ENCODE peak calls at places on chromosomes 2 and 18, in nine cellular contexts. One of them, this sample, is unnamed.

GRCh38 chr2:5970347-5970746 is 278.2 kb downstream of the SOX11 start:
- DNase-seq in left lung: no peak
- DNase-seq in endodermal cell: no peak
- DNase-seq in A549: no peak
- DNase-seq in right lobe of liver: no peak
- DNase-seq in kidney: no peak
- DNase-seq in fibroblast of lung: no peak
- DNase-seq in heart right ventricle: no peak
- DNase-seq in H9: no peak
- DNase-seq in this sample: no peak

GRCh38 chr2:118763797-118764196 is 83.7 kb downstream of the EN1 start:
- DNase-seq in H9: peak
- DNase-seq in A549: peak
- DNase-seq in endodermal cell: peak
- DNase-seq in heart right ventricle: no peak
- DNase-seq in kidney: no peak
- DNase-seq in left lung: no peak
- DNase-seq in right lobe of liver: no peak
- DNase-seq in fibroblast of lung: peak
- DNase-seq in this sample: no peak

GRCh38 chr18:41073372-41073954 is 881.6 kb upstream of the PIK3C3 start:
- DNase-seq in A549: no peak
- DNase-seq in right lobe of liver: no peak
- DNase-seq in H9: no peak
- DNase-seq in fibroblast of lung: peak
- DNase-seq in heart right ventricle: no peak
- DNase-seq in left lung: no peak
- DNase-seq in endodermal cell: no peak
- DNase-seq in kidney: no peak
- DNase-seq in this sample: no peak

GRCh38 chr18:65938592-65939372 is 188.0 kb downstream of the CDH7 start:
- DNase-seq in A549: peak
- DNase-seq in heart right ventricle: no peak
- DNase-seq in left lung: no peak
- DNase-seq in kidney: no peak
- DNase-seq in fibroblast of lung: peak
- DNase-seq in right lobe of liver: no peak
- DNase-seq in H9: peak
- DNase-seq in endodermal cell: peak
- DNase-seq in this sample: no peak

GRCh38 chr18:68542818-68543217 is 172.1 kb downstream of the TMX3 start:
- DNase-seq in heart right ventricle: no peak
- DNase-seq in endodermal cell: no peak
- DNase-seq in fibroblast of lung: no peak
- DNase-seq in H9: no peak
- DNase-seq in left lung: no peak
- DNase-seq in A549: no peak
- DNase-seq in right lobe of liver: no peak
- DNase-seq in kidney: no peak
- DNase-seq in this sample: no peak

GRCh38 chr2:6919912-6920905 is 3.0 kb downstream of the RNF144A start:
- DNase-seq in heart right ventricle: no peak
- DNase-seq in kidney: no peak
- DNase-seq in H9: no peak
- DNase-seq in right lobe of liver: no peak
- DNase-seq in fibroblast of lung: no peak
- DNase-seq in left lung: no peak
- DNase-seq in endodermal cell: no peak
- DNase-seq in A549: no peak
- DNase-seq in this sample: no peak

GRCh38 chr2:127589358-127589757 is 53.9 kb downstream of the MYO7B start:
- DNase-seq in heart right ventricle: no peak
- DNase-seq in right lobe of liver: peak
- DNase-seq in kidney: no peak
- DNase-seq in H9: no peak
- DNase-seq in endodermal cell: peak
- DNase-seq in A549: no peak
- DNase-seq in fibroblast of lung: no peak
- DNase-seq in left lung: no peak
- DNase-seq in this sample: no peak

GRCh38 chr2:61354486-61355197 is 116.2 kb downstream of the USP34 start:
- DNase-seq in A549: no peak
- DNase-seq in left lung: no peak
- DNase-seq in endodermal cell: no peak
- DNase-seq in heart right ventricle: no peak
- DNase-seq in kidney: no peak
- DNase-seq in right lobe of liver: no peak
- DNase-seq in fibroblast of lung: no peak
- DNase-seq in H9: no peak
- DNase-seq in this sample: no peak

GRCh38 chr2:149470046-149470445 is 117.5 kb downstream of the MMADHC start:
- DNase-seq in kidney: no peak
- DNase-seq in left lung: no peak
- DNase-seq in right lobe of liver: no peak
- DNase-seq in A549: no peak
- DNase-seq in endodermal cell: no peak
- DNase-seq in fibroblast of lung: no peak
- DNase-seq in H9: no peak
- DNase-seq in heart right ventricle: no peak
- DNase-seq in this sample: no peak

GRCh38 chr2:156237558-156237957 is 95.0 kb downstream of the NR4A2 start:
- DNase-seq in right lobe of liver: no peak
- DNase-seq in endodermal cell: no peak
- DNase-seq in H9: no peak
- DNase-seq in fibroblast of lung: no peak
- DNase-seq in left lung: no peak
- DNase-seq in heart right ventricle: no peak
- DNase-seq in A549: no peak
- DNase-seq in kidney: no peak
- DNase-seq in this sample: no peak

GRCh38 chr18:36867056-36867455 is 38.1 kb downstream of the KIAA1328 start:
- DNase-seq in endodermal cell: no peak
- DNase-seq in H9: no peak
- DNase-seq in heart right ventricle: no peak
- DNase-seq in kidney: no peak
- DNase-seq in left lung: no peak
- DNase-seq in A549: no peak
- DNase-seq in fibroblast of lung: no peak
- DNase-seq in right lobe of liver: no peak
- DNase-seq in this sample: no peak

GRCh38 chr2:6975988-6976387 is 58.8 kb downstream of the RNF144A start:
- DNase-seq in endodermal cell: peak
- DNase-seq in H9: no peak
- DNase-seq in A549: peak
- DNase-seq in fibroblast of lung: no peak
- DNase-seq in kidney: no peak
- DNase-seq in heart right ventricle: no peak
- DNase-seq in left lung: no peak
- DNase-seq in right lobe of liver: no peak
- DNase-seq in this sample: no peak

GRCh38 chr18:36207326-36207725 is 20.0 kb downstream of the MOCOS start:
- DNase-seq in heart right ventricle: no peak
- DNase-seq in H9: no peak
- DNase-seq in fibroblast of lung: no peak
- DNase-seq in endodermal cell: no peak
- DNase-seq in right lobe of liver: no peak
- DNase-seq in kidney: no peak
- DNase-seq in left lung: no peak
- DNase-seq in A549: no peak
- DNase-seq in this sample: no peak

GRCh38 chr18:57771183-57771582 is 31.9 kb downstream of the ATP8B1 start:
- DNase-seq in endodermal cell: no peak
- DNase-seq in kidney: no peak
- DNase-seq in H9: no peak
- DNase-seq in heart right ventricle: no peak
- DNase-seq in left lung: no peak
- DNase-seq in fibroblast of lung: no peak
- DNase-seq in right lobe of liver: no peak
- DNase-seq in A549: peak
- DNase-seq in this sample: no peak

GRCh38 chr2:14936436-14936835 is 303.9 kb downstream of the LRATD1 start:
- DNase-seq in left lung: no peak
- DNase-seq in heart right ventricle: no peak
- DNase-seq in H9: no peak
- DNase-seq in A549: no peak
- DNase-seq in right lobe of liver: no peak
- DNase-seq in fibroblast of lung: no peak
- DNase-seq in kidney: no peak
- DNase-seq in endodermal cell: peak
- DNase-seq in this sample: no peak

GRCh38 chr2:219496247-219496646 is 2.4 kb upstream of the GMPPA start:
- DNase-seq in endodermal cell: no peak
- DNase-seq in kidney: no peak
- DNase-seq in A549: no peak
- DNase-seq in H9: no peak
- DNase-seq in heart right ventricle: no peak
- DNase-seq in right lobe of liver: no peak
- DNase-seq in left lung: no peak
- DNase-seq in fibroblast of lung: no peak
- DNase-seq in this sample: no peak

GRCh38 chr2:9708683-9709538 is 78.1 kb upstream of the YWHAQ start:
- DNase-seq in left lung: no peak
- DNase-seq in heart right ventricle: no peak
- DNase-seq in kidney: no peak
- DNase-seq in fibroblast of lung: no peak
- DNase-seq in H9: no peak
- DNase-seq in right lobe of liver: no peak
- DNase-seq in A549: no peak
- DNase-seq in endodermal cell: no peak
- DNase-seq in this sample: no peak

GRCh38 chr2:15184491-15184890 is 376.6 kb downstream of the NBAS start:
- DNase-seq in heart right ventricle: no peak
- DNase-seq in H9: no peak
- DNase-seq in A549: no peak
- DNase-seq in right lobe of liver: no peak
- DNase-seq in kidney: no peak
- DNase-seq in fibroblast of lung: no peak
- DNase-seq in endodermal cell: peak
- DNase-seq in left lung: no peak
- DNase-seq in this sample: no peak

GRCh38 chr2:27182346-27182745 is 29.5 kb upstream of the ATRAID start:
- DNase-seq in heart right ventricle: no peak
- DNase-seq in left lung: no peak
- DNase-seq in right lobe of liver: no peak
- DNase-seq in A549: no peak
- DNase-seq in endodermal cell: no peak
- DNase-seq in fibroblast of lung: peak
- DNase-seq in kidney: no peak
- DNase-seq in H9: no peak
- DNase-seq in this sample: no peak

GRCh38 chr18:14961991-14962390 is 214.0 kb downstream of the ANKRD30B start:
- DNase-seq in heart right ventricle: no peak
- DNase-seq in right lobe of liver: no peak
- DNase-seq in left lung: no peak
- DNase-seq in fibroblast of lung: no peak
- DNase-seq in endodermal cell: no peak
- DNase-seq in H9: no peak
- DNase-seq in A549: no peak
- DNase-seq in kidney: no peak
- DNase-seq in this sample: no peak

GRCh38 chr2:232876071-232876977 is 6.3 kb downstream of the SNORC start:
- DNase-seq in kidney: peak
- DNase-seq in fibroblast of lung: no peak
- DNase-seq in left lung: no peak
- DNase-seq in endodermal cell: peak
- DNase-seq in A549: peak
- DNase-seq in H9: no peak
- DNase-seq in heart right ventricle: no peak
- DNase-seq in right lobe of liver: peak
- DNase-seq in this sample: peak
- TF ChIP-seq CTCF in kidney: no peak
- TF ChIP-seq CTCF in fibroblast of lung: no peak
- TF ChIP-seq CTCF in left lung: no peak
- TF ChIP-seq CTCF in endodermal cell: peak
- TF ChIP-seq CTCF in A549: peak
- TF ChIP-seq CTCF in H9: peak
- TF ChIP-seq CTCF in heart right ventricle: no peak
- TF ChIP-seq CTCF in right lobe of liver: no peak
- TF ChIP-seq CTCF in this sample: no peak

DNA sequence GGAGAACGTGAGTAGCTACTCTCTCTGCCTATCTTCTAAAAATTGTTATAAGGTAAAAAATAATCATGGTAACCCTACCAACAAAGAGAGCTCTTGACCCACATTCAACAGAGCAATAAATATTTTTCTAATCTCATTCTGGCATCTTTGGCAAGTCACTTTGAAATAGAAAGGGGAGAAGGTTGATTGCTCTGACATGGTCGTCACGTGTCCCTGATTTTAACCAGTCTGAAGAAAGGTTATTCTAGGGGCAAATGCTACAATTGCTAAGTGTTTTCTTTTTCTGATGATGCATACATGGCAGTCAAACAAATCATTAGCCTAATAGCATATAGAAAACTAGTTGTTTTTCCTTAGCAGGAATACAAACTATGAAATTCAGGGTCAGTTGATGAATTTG is 153.4 kb upstream of the MAP3K20 start:
- DNase-seq in kidney: no peak
- DNase-seq in endodermal cell: no peak
- DNase-seq in right lobe of liver: no peak
- DNase-seq in left lung: no peak
- DNase-seq in A549: no peak
- DNase-seq in H9: no peak
- DNase-seq in fibroblast of lung: no peak
- DNase-seq in heart right ventricle: no peak
- DNase-seq in this sample: no peak
- H3K27ac ChIP-seq in kidney: no peak
- H3K27ac ChIP-seq in endodermal cell: no peak
- H3K27ac ChIP-seq in right lobe of liver: no peak
- H3K27ac ChIP-seq in left lung: no peak
- H3K27ac ChIP-seq in A549: no peak
- H3K27ac ChIP-seq in H9: no peak
- H3K27ac ChIP-seq in fibroblast of lung: no peak
- H3K27ac ChIP-seq in heart right ventricle: no peak
- H3K27ac ChIP-seq in this sample: no peak

GRCh38 chr18:2881490-2882195 is 34.8 kb downstream of the EMILIN2 start:
- DNase-seq in H9: no peak
- DNase-seq in right lobe of liver: no peak
- DNase-seq in kidney: peak
- DNase-seq in heart right ventricle: no peak
- DNase-seq in left lung: no peak
- DNase-seq in endodermal cell: no peak
- DNase-seq in A549: no peak
- DNase-seq in fibroblast of lung: peak
- DNase-seq in this sample: no peak
- TF ChIP-seq CTCF in H9: no peak
- TF ChIP-seq CTCF in right lobe of liver: no peak
- TF ChIP-seq CTCF in kidney: no peak
- TF ChIP-seq CTCF in heart right ventricle: no peak
- TF ChIP-seq CTCF in left lung: no peak
- TF ChIP-seq CTCF in endodermal cell: no peak
- TF ChIP-seq CTCF in A549: no peak
- TF ChIP-seq CTCF in fibroblast of lung: no peak
- TF ChIP-seq CTCF in this sample: no peak

DNA sequence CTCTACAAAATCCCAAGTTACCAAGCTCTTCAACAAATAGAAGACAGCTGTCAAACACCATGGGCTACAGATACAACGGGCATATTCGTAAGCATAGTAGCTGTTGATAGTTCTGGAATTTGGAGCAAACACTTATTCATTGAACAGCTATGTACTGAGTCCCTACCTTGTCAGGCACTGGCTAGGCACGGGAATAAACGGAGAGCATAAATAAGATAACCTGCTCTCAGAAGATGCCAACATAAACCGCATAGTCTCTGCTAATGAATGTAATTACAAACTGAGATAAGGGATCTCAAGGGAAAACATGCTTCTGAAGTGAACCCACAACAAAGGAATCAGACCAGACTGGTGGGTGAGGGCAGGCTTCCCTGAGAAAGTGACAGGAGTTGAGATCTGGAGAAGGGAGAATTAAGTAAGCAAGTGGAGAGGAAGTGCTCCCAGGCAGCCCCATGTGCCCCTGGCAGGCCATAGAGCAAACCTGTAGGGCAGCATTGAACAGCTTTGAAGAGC is 997 bp upstream of the ANKRD44 start:
- DNase-seq in kidney: no peak
- DNase-seq in heart right ventricle: no peak
- DNase-seq in right lobe of liver: no peak
- DNase-seq in left lung: no peak
- DNase-seq in endodermal cell: no peak
- DNase-seq in H9: no peak
- DNase-seq in A549: no peak
- DNase-seq in fibroblast of lung: no peak
- DNase-seq in this sample: no peak
- H3K27ac ChIP-seq in kidney: no peak
- H3K27ac ChIP-seq in heart right ventricle: no peak
- H3K27ac ChIP-seq in right lobe of liver: peak
- H3K27ac ChIP-seq in left lung: peak
- H3K27ac ChIP-seq in endodermal cell: no peak
- H3K27ac ChIP-seq in H9: no peak
- H3K27ac ChIP-seq in A549: peak
- H3K27ac ChIP-seq in fibroblast of lung: no peak
- H3K27ac ChIP-seq in this sample: peak